ENCODE peak calls at places on chromosomes 11 and 22, in five cellular contexts. One of them, this sample, is unnamed.

GRCh38 chr11:117861151-117862018 is 15.1 kb downstream of the FXYD6 start:
- DNase-seq in astrocyte: no peak
- DNase-seq in CD8-positive, alpha-beta memory T cell: no peak
- DNase-seq in heart left ventricle: peak; percentile 77
- DNase-seq in left ventricle myocardium inferior: peak; percentile 69
- DNase-seq in this sample: peak; percentile 30

GRCh38 chr11:60085909-60086308 is 2.6 kb upstream of the MS4A2 start:
- DNase-seq in left ventricle myocardium inferior: no peak
- DNase-seq in heart left ventricle: no peak
- DNase-seq in astrocyte: no peak
- DNase-seq in CD8-positive, alpha-beta memory T cell: no peak
- DNase-seq in this sample: no peak

GRCh38 chr22:49086181-49086580 is 741.5 kb downstream of the BRD1 start:
- DNase-seq in heart left ventricle: no peak
- DNase-seq in CD8-positive, alpha-beta memory T cell: peak; percentile 24
- DNase-seq in left ventricle myocardium inferior: no peak
- DNase-seq in astrocyte: no peak
- DNase-seq in this sample: no peak

GRCh38 chr11:73158356-73159051 is 16.4 kb upstream of the FCHSD2 start:
- DNase-seq in astrocyte: peak; percentile 77
- DNase-seq in CD8-positive, alpha-beta memory T cell: no peak
- DNase-seq in left ventricle myocardium inferior: no peak
- DNase-seq in heart left ventricle: no peak
- DNase-seq in this sample: no peak

GRCh38 chr11:120746836-120747609 is 235.5 kb downstream of the GRIK4 start:
- DNase-seq in heart left ventricle: no peak
- DNase-seq in astrocyte: no peak
- DNase-seq in CD8-positive, alpha-beta memory T cell: no peak
- DNase-seq in left ventricle myocardium inferior: no peak
- DNase-seq in this sample: peak; percentile 4

GRCh38 chr11:102144357-102145342 is 34.4 kb downstream of the YAP1 start:
- DNase-seq in CD8-positive, alpha-beta memory T cell: no peak
- DNase-seq in left ventricle myocardium inferior: peak; percentile 32
- DNase-seq in heart left ventricle: no peak
- DNase-seq in astrocyte: no peak
- DNase-seq in this sample: peak; percentile 55

GRCh38 chr22:16965083-16965482 is 42.9 kb downstream of the GAB4 start:
- DNase-seq in heart left ventricle: no peak
- DNase-seq in astrocyte: no peak
- DNase-seq in CD8-positive, alpha-beta memory T cell: no peak
- DNase-seq in left ventricle myocardium inferior: no peak
- DNase-seq in this sample: no peak

GRCh38 chr22:43241138-43241597 is 54.2 kb upstream of the TTLL12 start:
- DNase-seq in left ventricle myocardium inferior: no peak
- DNase-seq in astrocyte: no peak
- DNase-seq in CD8-positive, alpha-beta memory T cell: no peak
- DNase-seq in heart left ventricle: no peak
- DNase-seq in this sample: no peak

GRCh38 chr22:33806191-33806590 is 114.1 kb downstream of the LARGE1 start:
- DNase-seq in astrocyte: no peak
- DNase-seq in CD8-positive, alpha-beta memory T cell: no peak
- DNase-seq in left ventricle myocardium inferior: no peak
- DNase-seq in heart left ventricle: no peak
- DNase-seq in this sample: no peak

GRCh38 chr11:125621995-125622394 is 3.0 kb upstream of the CHEK1 start:
- DNase-seq in heart left ventricle: no peak
- DNase-seq in left ventricle myocardium inferior: no peak
- DNase-seq in CD8-positive, alpha-beta memory T cell: no peak
- DNase-seq in astrocyte: peak; percentile 59
- DNase-seq in this sample: peak; percentile 82

GRCh38 chr11:122157540-122158173 is 41.6 kb upstream of the BLID start:
- DNase-seq in left ventricle myocardium inferior: no peak
- DNase-seq in astrocyte: no peak
- DNase-seq in CD8-positive, alpha-beta memory T cell: no peak
- DNase-seq in heart left ventricle: no peak
- DNase-seq in this sample: peak; percentile 61

GRCh38 chr11:73995247-73995646 is 12.6 kb upstream of the UCP2 start:
- DNase-seq in astrocyte: no peak
- DNase-seq in heart left ventricle: no peak
- DNase-seq in CD8-positive, alpha-beta memory T cell: peak; percentile 49
- DNase-seq in left ventricle myocardium inferior: no peak
- DNase-seq in this sample: no peak

GRCh38 chr11:126082251-126083109 is 19.8 kb upstream of the CDON start:
- DNase-seq in left ventricle myocardium inferior: no peak
- DNase-seq in astrocyte: no peak
- DNase-seq in heart left ventricle: no peak
- DNase-seq in CD8-positive, alpha-beta memory T cell: no peak
- DNase-seq in this sample: no peak

GRCh38 chr11:44681698-44682097 is 45.1 kb upstream of the TSPAN18 start:
- DNase-seq in heart left ventricle: no peak
- DNase-seq in astrocyte: peak; percentile 56
- DNase-seq in left ventricle myocardium inferior: no peak
- DNase-seq in CD8-positive, alpha-beta memory T cell: no peak
- DNase-seq in this sample: peak; percentile 32

GRCh38 chr22:50473855-50474671 is 772 bp downstream of the SBF1 start:
- DNase-seq in CD8-positive, alpha-beta memory T cell: peak; percentile 60
- DNase-seq in left ventricle myocardium inferior: peak; percentile 33
- DNase-seq in astrocyte: peak; percentile 37
- DNase-seq in heart left ventricle: peak; percentile 72
- DNase-seq in this sample: peak; percentile 10

GRCh38 chr22:39530692-39531331 is 1.7 kb downstream of the RPS19BP1 start:
- DNase-seq in CD8-positive, alpha-beta memory T cell: no peak
- DNase-seq in astrocyte: no peak
- DNase-seq in left ventricle myocardium inferior: no peak
- DNase-seq in heart left ventricle: no peak
- DNase-seq in this sample: peak; percentile 57

GRCh38 chr11:15826826-15827225 is 529.5 kb downstream of the SOX6 start:
- DNase-seq in CD8-positive, alpha-beta memory T cell: no peak
- DNase-seq in astrocyte: no peak
- DNase-seq in left ventricle myocardium inferior: peak; percentile 40
- DNase-seq in heart left ventricle: peak; percentile 80
- DNase-seq in this sample: no peak

GRCh38 chr22:23142546-23143105 is 836 bp upstream of the RSPH14 start:
- DNase-seq in CD8-positive, alpha-beta memory T cell: no peak
- DNase-seq in astrocyte: no peak
- DNase-seq in heart left ventricle: no peak
- DNase-seq in left ventricle myocardium inferior: no peak
- DNase-seq in this sample: no peak
- H3K4me3 ChIP-seq in CD8-positive, alpha-beta memory T cell: peak overlapping the region; percentile 0
- H3K4me3 ChIP-seq in astrocyte: no peak overlapping the region
- H3K4me3 ChIP-seq in heart left ventricle: peak overlapping the region; percentile 37
- H3K4me3 ChIP-seq in left ventricle myocardium inferior: peak overlapping the region; percentile 50
- H3K4me3 ChIP-seq in this sample: peak overlapping the region; percentile 67

GRCh38 chr11:70415176-70415575 is 16.8 kb downstream of the CTTN start:
- DNase-seq in astrocyte: peak; percentile 89
- DNase-seq in left ventricle myocardium inferior: no peak
- DNase-seq in heart left ventricle: no peak
- DNase-seq in CD8-positive, alpha-beta memory T cell: no peak
- DNase-seq in this sample: peak; percentile 15

GRCh38 chr11:70415642-70416395 is 17.5 kb downstream of the CTTN start:
- DNase-seq in heart left ventricle: no peak
- DNase-seq in left ventricle myocardium inferior: no peak
- DNase-seq in CD8-positive, alpha-beta memory T cell: no peak
- DNase-seq in astrocyte: peak; percentile 20
- DNase-seq in this sample: no peak

GRCh38 chr11:70411713-70412452 is 13.6 kb downstream of the CTTN start:
- DNase-seq in astrocyte: no peak
- DNase-seq in heart left ventricle: no peak
- DNase-seq in CD8-positive, alpha-beta memory T cell: no peak
- DNase-seq in left ventricle myocardium inferior: no peak
- DNase-seq in this sample: no peak

GRCh38 chr11:70414341-70415100 is 16.2 kb downstream of the CTTN start:
- DNase-seq in heart left ventricle: no peak
- DNase-seq in left ventricle myocardium inferior: no peak
- DNase-seq in astrocyte: no peak
- DNase-seq in CD8-positive, alpha-beta memory T cell: no peak
- DNase-seq in this sample: no peak

DNA sequence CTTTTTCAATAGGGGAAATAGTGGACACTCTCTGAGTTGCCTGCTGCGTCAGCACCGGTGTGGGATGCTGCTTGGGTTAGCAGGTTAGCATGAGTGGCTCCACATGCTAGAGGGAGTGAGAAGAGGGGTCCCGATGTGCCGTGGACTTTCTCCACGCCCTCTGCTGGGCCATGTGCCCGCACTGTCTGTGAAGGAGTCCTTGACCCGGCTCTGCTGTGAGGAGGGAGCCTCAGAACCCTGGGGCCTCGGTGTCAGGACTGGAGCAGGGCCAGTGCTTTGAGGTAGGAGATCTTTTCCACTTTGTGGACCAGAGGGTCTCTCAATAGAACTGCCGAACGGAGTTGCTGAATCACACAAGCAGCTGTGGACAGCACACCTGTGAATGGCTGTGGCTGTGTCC is 14.8 kb downstream of the CTTN start:
- DNase-seq in astrocyte: no peak
- DNase-seq in heart left ventricle: no peak
- DNase-seq in left ventricle myocardium inferior: no peak
- DNase-seq in CD8-positive, alpha-beta memory T cell: no peak
- DNase-seq in this sample: no peak
- H3K36me3 ChIP-seq in astrocyte: peaks cover 75% of the 10 kb centered on the region
- H3K36me3 ChIP-seq in heart left ventricle: peaks cover 99% of the 10 kb centered on the region
- H3K36me3 ChIP-seq in left ventricle myocardium inferior: peaks cover 100% of the 10 kb centered on the region
- H3K36me3 ChIP-seq in CD8-positive, alpha-beta memory T cell: no peaks in the 10 kb centered on the region
- H3K36me3 ChIP-seq in this sample: peaks cover 87% of the 10 kb centered on the region

GRCh38 chr22:30634477-30635233 is 926 bp upstream of the SLC35E4 start:
- DNase-seq in heart left ventricle: peak; percentile 93
- DNase-seq in astrocyte: peak; percentile 74
- DNase-seq in CD8-positive, alpha-beta memory T cell: peak; percentile 90
- DNase-seq in left ventricle myocardium inferior: peak; percentile 87
- DNase-seq in this sample: peak; percentile 87
- H3K4me3 ChIP-seq in heart left ventricle: peak overlapping the region; percentile 90
- H3K4me3 ChIP-seq in astrocyte: peak overlapping the region; percentile 55
- H3K4me3 ChIP-seq in CD8-positive, alpha-beta memory T cell: peak overlapping the region; percentile 72
- H3K4me3 ChIP-seq in left ventricle myocardium inferior: peak overlapping the region; percentile 79
- H3K4me3 ChIP-seq in this sample: peak overlapping the region; percentile 65

GRCh38 chr11:64186205-64187165 is 514 bp downstream of the STIP1 start:
- DNase-seq in heart left ventricle: peak; percentile 67
- DNase-seq in CD8-positive, alpha-beta memory T cell: peak; percentile 54
- DNase-seq in astrocyte: no peak
- DNase-seq in left ventricle myocardium inferior: no peak
- DNase-seq in this sample: no peak

GRCh38 chr11:64196616-64197015 is 9.9 kb upstream of the FERMT3 start:
- DNase-seq in heart left ventricle: no peak
- DNase-seq in left ventricle myocardium inferior: no peak
- DNase-seq in astrocyte: no peak
- DNase-seq in CD8-positive, alpha-beta memory T cell: no peak
- DNase-seq in this sample: no peak

GRCh38 chr11:64192429-64192828 is 6.5 kb downstream of the STIP1 start:
- DNase-seq in heart left ventricle: no peak
- DNase-seq in CD8-positive, alpha-beta memory T cell: no peak
- DNase-seq in astrocyte: no peak
- DNase-seq in left ventricle myocardium inferior: no peak
- DNase-seq in this sample: no peak
- H3K36me3 ChIP-seq in heart left ventricle: peaks cover 60% of the 10 kb centered on the region
- H3K36me3 ChIP-seq in CD8-positive, alpha-beta memory T cell: peaks cover 49% of the 10 kb centered on the region
- H3K36me3 ChIP-seq in astrocyte: peaks cover 49% of the 10 kb centered on the region
- H3K36me3 ChIP-seq in left ventricle myocardium inferior: peaks cover 61% of the 10 kb centered on the region
- H3K36me3 ChIP-seq in this sample: peaks cover 70% of the 10 kb centered on the region

DNA sequence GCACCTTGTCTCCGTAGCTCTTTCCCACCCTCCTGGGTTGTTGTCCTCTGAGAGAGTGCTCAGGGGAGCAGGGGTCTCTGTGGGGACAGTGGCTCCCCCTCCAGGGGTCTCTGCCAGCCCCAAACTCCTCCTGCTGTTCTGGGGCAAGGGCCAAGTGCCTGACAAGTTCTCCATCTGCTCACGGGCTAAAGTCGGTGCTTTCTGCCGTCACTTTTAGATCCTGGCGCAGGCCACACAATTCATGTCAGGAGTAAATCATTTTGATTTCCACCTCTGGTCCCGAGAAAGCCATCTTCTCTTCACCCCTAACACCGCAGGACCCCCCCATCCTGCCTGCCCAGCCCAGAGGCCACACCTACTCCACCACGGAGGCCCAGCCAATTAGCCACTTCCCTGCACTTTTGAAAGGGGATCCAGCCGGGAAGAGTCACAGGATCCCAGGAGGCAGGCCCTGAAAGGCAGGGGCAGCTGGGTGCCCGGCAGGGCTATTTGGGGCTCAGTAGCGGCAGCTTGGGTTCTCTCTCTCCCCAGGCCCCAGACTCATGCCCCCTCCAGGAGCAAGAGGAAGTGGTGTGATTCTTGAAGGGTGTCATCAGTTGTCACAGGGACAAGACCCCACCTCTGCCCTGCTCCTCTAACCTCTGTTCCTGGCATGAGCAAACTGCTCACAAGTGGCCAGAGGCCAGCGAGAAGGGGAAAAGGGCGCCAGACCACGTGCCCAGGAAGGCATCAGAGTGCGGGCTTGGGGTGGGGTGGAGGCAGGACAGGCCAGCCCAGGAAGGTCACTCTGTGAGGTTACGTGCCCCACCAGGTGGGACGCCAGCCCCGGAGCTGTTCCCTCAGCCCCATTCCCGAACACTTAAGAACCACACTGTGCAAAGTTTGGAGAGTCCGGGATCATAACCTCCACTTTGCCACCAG is 1.3 kb downstream of the MACROD1 start:
- DNase-seq in left ventricle myocardium inferior: peak; percentile 65
- DNase-seq in astrocyte: no peak
- DNase-seq in CD8-positive, alpha-beta memory T cell: no peak
- DNase-seq in heart left ventricle: no peak
- DNase-seq in this sample: peak; percentile 61
- H3K4me3 ChIP-seq in left ventricle myocardium inferior: peak overlapping the region; percentile 90
- H3K4me3 ChIP-seq in astrocyte: peak overlapping the region; percentile 67
- H3K4me3 ChIP-seq in CD8-positive, alpha-beta memory T cell: no peak overlapping the region
- H3K4me3 ChIP-seq in heart left ventricle: peak overlapping the region; percentile 76
- H3K4me3 ChIP-seq in this sample: peak overlapping the region; percentile 71

GRCh38 chr22:21967693-21968271 is 14.8 kb downstream of the TOP3B start:
- DNase-seq in astrocyte: no peak
- DNase-seq in CD8-positive, alpha-beta memory T cell: no peak
- DNase-seq in left ventricle myocardium inferior: no peak
- DNase-seq in heart left ventricle: peak; percentile 36
- DNase-seq in this sample: no peak

GRCh38 chr22:21965762-21966288 is 13.2 kb upstream of the PPM1F start:
- DNase-seq in heart left ventricle: no peak
- DNase-seq in left ventricle myocardium inferior: no peak
- DNase-seq in astrocyte: no peak
- DNase-seq in CD8-positive, alpha-beta memory T cell: no peak
- DNase-seq in this sample: no peak

GRCh38 chr22:21964918-21965484 is 12.4 kb upstream of the PPM1F start:
- DNase-seq in CD8-positive, alpha-beta memory T cell: no peak
- DNase-seq in heart left ventricle: no peak
- DNase-seq in astrocyte: no peak
- DNase-seq in left ventricle myocardium inferior: no peak
- DNase-seq in this sample: no peak

GRCh38 chr22:21968452-21969129 is 14.0 kb downstream of the TOP3B start:
- DNase-seq in CD8-positive, alpha-beta memory T cell: no peak
- DNase-seq in heart left ventricle: no peak
- DNase-seq in left ventricle myocardium inferior: no peak
- DNase-seq in astrocyte: no peak
- DNase-seq in this sample: no peak

GRCh38 chr22:21966643-21967516 is 14.2 kb upstream of the PPM1F start:
- DNase-seq in heart left ventricle: no peak
- DNase-seq in astrocyte: no peak
- DNase-seq in CD8-positive, alpha-beta memory T cell: no peak
- DNase-seq in left ventricle myocardium inferior: no peak
- DNase-seq in this sample: no peak
- H3K36me3 ChIP-seq in heart left ventricle: peaks cover 97% of the 10 kb centered on the region
- H3K36me3 ChIP-seq in astrocyte: peaks cover 39% of the 10 kb centered on the region
- H3K36me3 ChIP-seq in CD8-positive, alpha-beta memory T cell: peaks cover 66% of the 10 kb centered on the region
- H3K36me3 ChIP-seq in left ventricle myocardium inferior: peaks cover 99% of the 10 kb centered on the region
- H3K36me3 ChIP-seq in this sample: peaks cover 5% of the 10 kb centered on the region

This sample was measured in PC-3.